ENCODE peak calls at places on chromosomes 3 and 15, in five cellular contexts. D, Q, K, F and O are unnamed samples.

GRCh38 chr3:161913786-161914389 is 417.3 kb downstream of the OTOL1 start:
- DNase-seq in D (no peak), Q (no peak), K (no peak), F (peak), O (peak)

GRCh38 chr3:156728267-156728985 is 54.0 kb downstream of the TIPARP start:
- DNase-seq in D (no peak), Q (no peak), K (no peak), F (peak), O (peak)

GRCh38 chr3:175914785-175915184 is 1055.7 kb downstream of the NAALADL2 start:
- DNase-seq in D (no peak), Q (no peak), K (no peak), F (no peak), O (peak)

GRCh38 chr15:84888639-84889038 is 4.2 kb downstream of the SLC28A1 start:
- DNase-seq in D (no peak), Q (no peak), K (no peak), F (no peak), O (no peak)

GRCh38 chr3:99562138-99562537 is 76.3 kb upstream of the COL8A1 start:
- DNase-seq in D (no peak), Q (no peak), K (no peak), F (peak), O (peak)

GRCh38 chr15:36301931-36302330 is 277.5 kb upstream of the CDIN1 start:
- DNase-seq in D (no peak), Q (no peak), K (no peak), F (no peak), O (no peak)

GRCh38 chr3:114899186-114899931 is 247.7 kb downstream of the ZBTB20 start:
- DNase-seq in D (no peak), Q (peak), K (no peak), F (no peak), O (no peak)

GRCh38 chr3:15295506-15295905 is 36.9 kb downstream of the SH3BP5 start:
- DNase-seq in D (no peak), Q (no peak), K (no peak), F (peak), O (peak)

GRCh38 chr3:9211155-9211950 is 38.1 kb downstream of the SRGAP3 start:
- DNase-seq in D (peak), Q (no peak), K (no peak), F (peak), O (peak)

GRCh38 chr3:2356298-2356950 is 257.8 kb downstream of the CNTN4 start:
- DNase-seq in D (no peak), Q (no peak), K (no peak), F (no peak), O (no peak)

GRCh38 chr3:45929042-45929679 is 14.1 kb upstream of the CXCR6 start:
- DNase-seq in D (peak), Q (no peak), K (peak), F (peak), O (peak)

GRCh38 chr15:65792988-65793812 is 1.1 kb upstream of the DENND4A start:
- DNase-seq in D (no peak), Q (no peak), K (no peak), F (no peak), O (no peak)

GRCh38 chr3:152298393-152299242 is 29.9 kb downstream of the MBNL1 start:
- DNase-seq in D (no peak), Q (peak), K (peak), F (peak), O (peak)

GRCh38 chr3:173894-174293 is 22.7 kb upstream of the CHL1 start:
- DNase-seq in D (no peak), Q (no peak), K (peak), F (no peak), O (no peak)

GRCh38 chr3:13072239-13073041 is 789 bp downstream of the IQSEC1 start:
- DNase-seq in D (no peak), Q (peak), K (peak), F (no peak), O (no peak)

GRCh38 chr3:122063908-122064307 is 8.7 kb downstream of the CD86 start:
- DNase-seq in D (no peak), Q (no peak), K (peak), F (no peak), O (no peak)

GRCh38 chr3:63477494-63478129 is 174.9 kb upstream of the SNTN start:
- DNase-seq in D (no peak), Q (no peak), K (no peak), F (no peak), O (no peak)

GRCh38 chr3:110526732-110527727 is 544.6 kb upstream of the NECTIN3 start:
- DNase-seq in D (no peak), Q (no peak), K (no peak), F (peak), O (peak)

GRCh38 chr3:185084402-185084801 is 68.5 kb downstream of the C3orf70 start:
- DNase-seq in D (no peak), Q (no peak), K (no peak), F (no peak), O (no peak)

GRCh38 chr3:68915973-68916372 is 16.4 kb downstream of the TAFA4 start:
- DNase-seq in D (no peak), Q (no peak), K (no peak), F (no peak), O (no peak)

GRCh38 chr3:115341208-115341607 is 194.1 kb upstream of the ZBTB20 start:
- DNase-seq in D (no peak), Q (no peak), K (no peak), F (peak), O (peak)

GRCh38 chr15:58077427-58077826 is 11.9 kb upstream of the ALDH1A2 start:
- DNase-seq in D (no peak), Q (peak), K (peak), F (no peak), O (no peak)

GRCh38 chr3:94043285-94043684 is 14.9 kb upstream of the STX19 start:
- DNase-seq in D (no peak), Q (no peak), K (no peak), F (no peak), O (no peak)

GRCh38 chr3:45795882-45796765 is at the start of gene SLC6A20:
- DNase-seq in D (no peak), Q (no peak), K (no peak), F (no peak), O (no peak)

GRCh38 chr3:8793242-8793641 is 23.8 kb upstream of the OXTR start:
- DNase-seq in D (no peak), Q (no peak), K (no peak), F (peak), O (peak)

GRCh38 chr15:75531041-75531450 is 48.1 kb downstream of the PTPN9 start:
- DNase-seq in D (no peak), Q (peak), K (no peak), F (peak), O (peak)